ENCODE peak calls at places on chromosome 17, in five cellular contexts. H is fibroblast of lung; P is H4; G is stimulated activated CD8-positive, alpha-beta memory T cell treated with anti-CD3 and anti-CD28 coated beads, Interleukin-2, amount 100 ng/mL, for 1 hour; Q is hippocampal formation. V is an unnamed sample.

GRCh38 chr17:62614142-62614541 is 13.3 kb upstream of the MRC2 start:
- DNase-seq in H (peak), P (peak), G (no peak), Q (no peak), V (no peak)

GRCh38 chr17:17713839-17714238 is 32.6 kb downstream of the RAI1 start:
- DNase-seq in H (peak), P (peak), G (no peak), Q (no peak), V (no peak)

GRCh38 chr17:81514735-81515529 is 2.3 kb upstream of the ACTG1 start:
- DNase-seq in H (peak), P (peak), G (peak), Q (no peak), V (no peak)

GRCh38 chr17:76995352-76996105 is 127.3 kb downstream of the MGAT5B start:
- DNase-seq in H (no peak), P (no peak), G (no peak), Q (no peak), V (no peak)

GRCh38 chr17:58753026-58753425 is 2.6 kb upstream of the PPM1E start:
- DNase-seq in H (no peak), P (no peak), G (no peak), Q (no peak), V (no peak)

GRCh38 chr17:77375108-77375507 is 234.3 kb downstream of the SEC14L1 start:
- DNase-seq in H (no peak), P (no peak), G (no peak), Q (no peak), V (no peak)

GRCh38 chr17:29588561-29589411 is 662 bp downstream of the GIT1 start:
- DNase-seq in H (peak), P (no peak), G (no peak), Q (no peak), V (no peak)

GRCh38 chr17:4938670-4939553 is 934 bp downstream of the SLC25A11 start:
- DNase-seq in H (no peak), P (no peak), G (no peak), Q (no peak), V (no peak)

GRCh38 chr17:50072130-50072529 is 16.2 kb downstream of the ITGA3 start:
- DNase-seq in H (no peak), P (no peak), G (no peak), Q (no peak), V (no peak)

GRCh38 chr17:74368341-74369152 is 1.2 kb downstream of the GPR142 start:
- DNase-seq in H (peak), P (peak), G (peak), Q (peak), V (no peak)

GRCh38 chr17:67974186-67974585 is 22.1 kb downstream of the C17orf58 start:
- DNase-seq in H (no peak), P (no peak), G (no peak), Q (no peak), V (no peak)

GRCh38 chr17:4625181-4625601 is 16.3 kb downstream of the ALOX15 start:
- DNase-seq in H (no peak), P (no peak), G (no peak), Q (no peak), V (no peak)

GRCh38 chr17:44170499-44171201 is at the start of gene ASB16:
- DNase-seq in H (peak), P (no peak), G (no peak), Q (no peak), V (no peak)

GRCh38 chr17:50182783-50183438 is 17.1 kb downstream of the SGCA start:
- DNase-seq in H (peak), P (no peak), G (no peak), Q (no peak), V (no peak)

GRCh38 chr17:79296290-79296689 is 221.7 kb downstream of the ENGASE start:
- DNase-seq in H (no peak), P (no peak), G (no peak), Q (no peak), V (no peak)

GRCh38 chr17:27609606-27610303 is 21.2 kb upstream of the LGALS9 start:
- DNase-seq in H (no peak), P (no peak), G (no peak), Q (peak), V (no peak)

GRCh38 chr17:10777131-10777805 is 26.6 kb downstream of the TMEM238L start:
- DNase-seq in H (no peak), P (no peak), G (no peak), Q (no peak), V (no peak)

GRCh38 chr17:52995127-52995526 is 827.6 kb upstream of the KIF2B start:
- DNase-seq in H (no peak), P (no peak), G (no peak), Q (no peak), V (no peak)

GRCh38 chr17:68248199-68248825 is 469 bp downstream of the AMZ2 start:
- DNase-seq in H (peak), P (no peak), G (no peak), Q (peak), V (no peak)

GRCh38 chr17:46154151-46154816 is 38.9 kb downstream of the KANSL1 start:
- DNase-seq in H (peak), P (peak), G (no peak), Q (no peak), V (no peak)

GRCh38 chr17:77847211-77848085 is 111.1 kb upstream of the TNRC6C start:
- DNase-seq in H (no peak), P (no peak), G (no peak), Q (no peak), V (no peak)

GRCh38 chr17:68843522-68843921 is 111.7 kb downstream of the ABCA8 start:
- DNase-seq in H (no peak), P (no peak), G (no peak), Q (no peak), V (no peak)

GRCh38 chr17:72539981-72540897 is 419.4 kb downstream of the SOX9 start:
- DNase-seq in H (peak), P (peak), G (peak), Q (peak), V (no peak)

GRCh38 chr17:64420143-64420670 is 28.7 kb upstream of the MILR1 start:
- DNase-seq in H (peak), P (peak), G (no peak), Q (peak), V (no peak)

GRCh38 chr17:61774724-61775123 is 88.6 kb downstream of the BRIP1 start:
- DNase-seq in H (no peak), P (no peak), G (no peak), Q (no peak), V (no peak)

GRCh38 chr17:5838661-5839300 is 231.4 kb upstream of the WSCD1 start:
- DNase-seq in H (no peak), P (no peak), G (no peak), Q (peak), V (peak)

GRCh38 chr17:21129023-21129681 is 2.4 kb downstream of the DHRS7B start:
- DNase-seq in H (peak), P (no peak), G (no peak), Q (peak), V (no peak)

GRCh38 chr17:67283727-67284516 is 38.9 kb upstream of the HELZ start:
- DNase-seq in H (no peak), P (no peak), G (no peak), Q (no peak), V (no peak)

GRCh38 chr17:44352922-44353655 is 8.0 kb downstream of the GRN start:
- DNase-seq in H (no peak), P (no peak), G (no peak), Q (no peak), V (no peak)

GRCh38 chr17:40617678-40618240 is 29.9 kb downstream of the SMARCE1 start:
- DNase-seq in H (no peak), P (no peak), G (no peak), Q (no peak), V (peak)

GRCh38 chr17:44362479-44362963 is 1.1 kb downstream of the FAM171A2 start:
- DNase-seq in H (no peak), P (no peak), G (no peak), Q (no peak), V (no peak)

GRCh38 chr17:41919840-41920579 is 1.3 kb upstream of the ACLY start:
- DNase-seq in H (peak), P (no peak), G (no peak), Q (no peak), V (no peak)

GRCh38 chr17:1606352-1606985 is 22.2 kb downstream of the SLC43A2 start:
- DNase-seq in H (no peak), P (no peak), G (no peak), Q (no peak), V (no peak)

GRCh38 chr17:32388613-32389459 is 38.9 kb downstream of the ZNF207 start:
- DNase-seq in H (no peak), P (no peak), G (no peak), Q (no peak), V (no peak)

GRCh38 chr17:68291836-68292688 is 767 bp downstream of the ARSG start:
- DNase-seq in H (peak), P (peak), G (peak), Q (peak), V (peak)

GRCh38 chr17:17205368-17206148 is 575 bp downstream of the PLD6 start:
- DNase-seq in H (peak), P (no peak), G (peak), Q (no peak), V (no peak)